ENCODE peak calls at places on chromosomes 3 and 15, in four cellular contexts. S is neural progenitor cell, X is A549, H is AML-193. Q is an unnamed sample.

GRCh38 chr3:151468284-151468917 is 7.5 kb upstream of the IGSF10 start:
- DNase-seq in S (peak), H (peak), X (peak), Q (peak)

GRCh38 chr15:38874464-38874863 is 309.9 kb upstream of the RASGRP1 start:
- DNase-seq in X (no peak), H (no peak), S (no peak), Q (no peak)

GRCh38 chr3:71092665-71093064 is 490.9 kb downstream of the FOXP1 start:
- DNase-seq in X (no peak), H (no peak), S (no peak), Q (no peak)

GRCh38 chr15:84604804-84605203 is 4.0 kb downstream of the ZSCAN2 start:
- DNase-seq in H (no peak), S (no peak), X (no peak), Q (no peak)

GRCh38 chr3:115595611-115596010 is 27.7 kb upstream of the GAP43 start:
- DNase-seq in S (no peak), X (no peak), H (no peak), Q (no peak)

GRCh38 chr15:39479916-39480315 is 101.0 kb upstream of the THBS1 start:
- DNase-seq in H (no peak), S (no peak), X (no peak), Q (peak)

GRCh38 chr3:181570472-181570871 is 141.3 kb upstream of the SOX2 start:
- DNase-seq in H (no peak), X (no peak), S (no peak), Q (no peak)

GRCh38 chr15:89876736-89877135 is 17.1 kb downstream of the AP3S2 start:
- DNase-seq in S (no peak), X (no peak), H (no peak), Q (no peak)

GRCh38 chr3:127889461-127889863 is 25.6 kb upstream of the KBTBD12 start:
- DNase-seq in H (no peak), S (no peak), X (no peak), Q (no peak)

GRCh38 chr3:45362768-45363167 is 25.6 kb upstream of the LARS2 start:
- DNase-seq in H (peak), X (no peak), S (no peak), Q (peak)

GRCh38 chr3:137201066-137201465 is 243.3 kb downstream of the IL20RB start:
- DNase-seq in X (no peak), H (no peak), S (no peak), Q (no peak)

GRCh38 chr3:62374375-62374876 is 1.1 kb upstream of the FEZF2 start:
- DNase-seq in S (peak), H (no peak), X (no peak), Q (no peak)

GRCh38 chr3:52317178-52317577 is 1.1 kb downstream of the DNAH1 start:
- DNase-seq in X (no peak), H (no peak), S (no peak), Q (no peak)

GRCh38 chr15:70923311-70924080 is 30.9 kb downstream of the LRRC49 start:
- DNase-seq in S (no peak), X (no peak), H (no peak), Q (no peak)

GRCh38 chr3:11570789-11571495 is 72.8 kb downstream of the VGLL4 start:
- DNase-seq in H (no peak), S (no peak), X (no peak), Q (peak)

GRCh38 chr15:60916674-60917468 is 312.2 kb downstream of the RORA start:
- DNase-seq in H (peak), X (peak), S (peak), Q (peak)

GRCh38 chr3:9402410-9403228 is 5.2 kb downstream of the SETD5 start:
- DNase-seq in H (no peak), X (no peak), S (peak), Q (no peak)

Q was measured in PC-3.